ENCODE peak calls at places on chromosomes 2 and 18, in six cellular contexts. A is NCI-H1092; B is Peyer's patch; T is CD8-positive, alpha-beta memory T cell; X is heart left ventricle; M is omental fat pad. S is an unnamed sample.

GRCh38 chr2:239669899-239670460 is 269.2 kb upstream of the HDAC4 start:
- DNase-seq in A (no peak), X (peak), T (no peak), M (no peak), B (no peak), S (no peak)

GRCh38 chr2:209556354-209556961 is 132.6 kb downstream of the MAP2 start:
- DNase-seq in B (no peak), M (no peak), T (no peak), A (no peak), X (no peak), S (no peak)

GRCh38 chr18:59900222-59901128 is 679 bp downstream of the PMAIP1 start:
- DNase-seq in B (peak), T (peak), A (peak), X (peak), M (no peak), S (peak)

GRCh38 chr2:67649331-67650071 is 252.4 kb downstream of the ETAA1 start:
- DNase-seq in M (no peak), A (no peak), X (peak), B (no peak), T (no peak), S (no peak)

GRCh38 chr18:24762417-24762816 is 302.0 kb downstream of the HRH4 start:
- DNase-seq in X (no peak), B (no peak), T (no peak), M (no peak), A (no peak), S (no peak)

GRCh38 chr18:51603111-51603510 is 405.6 kb upstream of the MEX3C start:
- DNase-seq in X (no peak), T (no peak), B (no peak), A (no peak), M (no peak), S (no peak)

GRCh38 chr18:8793445-8794132 is 88.2 kb downstream of the MTCL1 start:
- DNase-seq in A (no peak), B (no peak), M (no peak), T (no peak), X (no peak), S (no peak)

GRCh38 chr2:42962521-42962953 is 170.2 kb upstream of the HAAO start:
- DNase-seq in M (no peak), B (no peak), A (no peak), T (no peak), X (no peak), S (no peak)

GRCh38 chr2:124027182-124027581 is 2.1 kb downstream of the CNTNAP5 start:
- DNase-seq in X (no peak), M (no peak), B (no peak), A (peak), T (no peak), S (no peak)

GRCh38 chr2:162092656-162093556 is 18.9 kb upstream of the DPP4 start:
- DNase-seq in A (no peak), X (peak), T (no peak), M (peak), B (peak), S (no peak)

GRCh38 chr2:218280260-218280870 is 10.0 kb downstream of the PNKD start:
- DNase-seq in B (no peak), T (no peak), M (no peak), X (no peak), A (no peak), S (no peak)

GRCh38 chr18:70931942-70932814 is 643.3 kb downstream of the SOCS6 start:
- DNase-seq in X (no peak), T (no peak), A (peak), M (no peak), B (no peak), S (no peak)

GRCh38 chr2:27653397-27653796 is 10.0 kb downstream of the SUPT7L start:
- DNase-seq in T (no peak), B (no peak), M (no peak), A (no peak), X (no peak), S (no peak)

GRCh38 chr2:26986576-26986975 is 16.1 kb downstream of the MAPRE3 start:
- DNase-seq in M (no peak), A (no peak), T (no peak), X (no peak), B (no peak), S (no peak)

GRCh38 chr2:231687133-231687852 is 21.0 kb upstream of the PTMA start:
- DNase-seq in A (peak), M (no peak), X (peak), T (peak), B (peak), S (no peak)

GRCh38 chr2:72993147-72993546 is 75.8 kb downstream of the EMX1 start:
- DNase-seq in X (no peak), B (peak), M (no peak), T (peak), A (no peak), S (no peak)

GRCh38 chr2:4258563-4258962 is 555.2 kb downstream of the DCDC2C start:
- DNase-seq in T (no peak), X (no peak), B (no peak), A (no peak), M (no peak), S (no peak)

GRCh38 chr18:30135938-30136337 is 906.6 kb downstream of the DSC3 start:
- DNase-seq in B (no peak), M (no peak), A (no peak), T (no peak), X (no peak), S (no peak)

GRCh38 chr2:102442967-102443828 is 20.2 kb downstream of the IL18RAP start:
- DNase-seq in X (no peak), M (no peak), B (peak), T (peak), A (no peak), S (no peak)

GRCh38 chr2:128623776-128624424 is 305.2 kb upstream of the HS6ST1 start:
- DNase-seq in A (no peak), B (no peak), M (no peak), X (no peak), T (no peak), S (no peak)

GRCh38 chr18:77248873-77249582 is 620 bp upstream of the GALR1 start:
- DNase-seq in B (no peak), M (no peak), T (no peak), X (no peak), A (no peak), S (no peak)

GRCh38 chr18:73597832-73598615 is 549.6 kb downstream of the FBXO15 start:
- DNase-seq in M (no peak), B (no peak), A (no peak), X (no peak), T (no peak), S (no peak)

GRCh38 chr2:128446049-128446811 is 127.6 kb upstream of the HS6ST1 start:
- DNase-seq in T (no peak), A (no peak), B (peak), M (peak), X (no peak), S (peak)

GRCh38 chr2:73956211-73956865 is 28.4 kb upstream of the TET3 start:
- DNase-seq in B (no peak), M (no peak), X (no peak), T (no peak), A (no peak), S (no peak)

GRCh38 chr2:44940053-44940494 is 1.4 kb upstream of the SIX3 start:
- DNase-seq in T (no peak), X (no peak), A (no peak), M (no peak), B (no peak), S (peak)

GRCh38 chr2:204116154-204116792 is 179.7 kb downstream of the ICOS start:
- DNase-seq in X (no peak), M (no peak), T (no peak), A (no peak), B (no peak), S (no peak)

GRCh38 chr2:224909885-224910517 is 132.3 kb downstream of the DOCK10 start:
- DNase-seq in T (peak), M (no peak), B (no peak), X (peak), A (peak), S (peak)

GRCh38 chr18:48308755-48309154 is 100.4 kb downstream of the ZBTB7C start:
- DNase-seq in B (no peak), T (no peak), A (no peak), M (no peak), X (no peak), S (no peak)

GRCh38 chr2:160510617-160511016 is 17.0 kb upstream of the RBMS1 start:
- DNase-seq in X (no peak), T (no peak), A (no peak), M (no peak), B (no peak), S (no peak)

GRCh38 chr2:161020437-161020836 is 139.8 kb upstream of the TANK start:
- DNase-seq in B (no peak), X (no peak), A (no peak), M (no peak), T (no peak), S (no peak)

GRCh38 chr2:20012032-20012281 is 511 bp downstream of the MATN3 start:
- DNase-seq in M (no peak), A (no peak), B (no peak), T (no peak), X (no peak), S (no peak)

GRCh38 chr2:20487392-20488135 is 40.7 kb downstream of the RHOB start:
- DNase-seq in M (no peak), B (no peak), T (no peak), A (no peak), X (no peak), S (no peak)

GRCh38 chr2:43475137-43475846 is 120.5 kb downstream of the THADA start:
- DNase-seq in X (no peak), T (no peak), M (no peak), B (no peak), A (no peak), S (no peak)

GRCh38 chr18:63207154-63207790 is 112.3 kb downstream of the BCL2 start:
- DNase-seq in T (no peak), M (no peak), X (no peak), B (peak), A (peak), S (no peak)

S was measured in breast epithelium.